ENCODE peak calls at places on chromosomes 13 and 19, in ten cellular contexts. One of them, this sample, is unnamed.

GRCh38 chr19:55640043-55640576 is 692 bp upstream of the ZNF580 start:
- DNase-seq in kidney tubule cell: peak
- DNase-seq in AG09309: no peak
- DNase-seq in CD8-positive, alpha-beta T cell: peak
- DNase-seq in Caki2: peak
- DNase-seq in hippocampal formation: no peak
- DNase-seq in caudate nucleus: no peak
- DNase-seq in stimulated activated CD8-positive, alpha-beta memory T cell treated with anti-CD3 and anti-CD28 coated beads, Interleukin-4, amount 100 ng/mL, for 1 hour: no peak
- DNase-seq in endothelial cell of umbilical vein: peak
- DNase-seq in ELF-1: peak
- DNase-seq in this sample: peak

GRCh38 chr19:45901432-45901903 is 945 bp downstream of the MYPOP start:
- DNase-seq in caudate nucleus: no peak
- DNase-seq in endothelial cell of umbilical vein: peak
- DNase-seq in hippocampal formation: no peak
- DNase-seq in AG09309: no peak
- DNase-seq in stimulated activated CD8-positive, alpha-beta memory T cell treated with anti-CD3 and anti-CD28 coated beads, Interleukin-4, amount 100 ng/mL, for 1 hour: no peak
- DNase-seq in ELF-1: peak
- DNase-seq in Caki2: no peak
- DNase-seq in CD8-positive, alpha-beta T cell: peak
- DNase-seq in kidney tubule cell: no peak
- DNase-seq in this sample: peak

GRCh38 chr19:29672933-29673336 is 7.7 kb downstream of the PLEKHF1 start:
- DNase-seq in ELF-1: no peak
- DNase-seq in caudate nucleus: no peak
- DNase-seq in CD8-positive, alpha-beta T cell: peak
- DNase-seq in kidney tubule cell: no peak
- DNase-seq in Caki2: no peak
- DNase-seq in endothelial cell of umbilical vein: no peak
- DNase-seq in AG09309: no peak
- DNase-seq in hippocampal formation: no peak
- DNase-seq in stimulated activated CD8-positive, alpha-beta memory T cell treated with anti-CD3 and anti-CD28 coated beads, Interleukin-4, amount 100 ng/mL, for 1 hour: peak
- DNase-seq in this sample: peak

GRCh38 chr13:44396963-44397580 is 23.4 kb downstream of the SERP2 start:
- DNase-seq in hippocampal formation: no peak
- DNase-seq in ELF-1: peak
- DNase-seq in endothelial cell of umbilical vein: no peak
- DNase-seq in stimulated activated CD8-positive, alpha-beta memory T cell treated with anti-CD3 and anti-CD28 coated beads, Interleukin-4, amount 100 ng/mL, for 1 hour: no peak
- DNase-seq in AG09309: no peak
- DNase-seq in Caki2: no peak
- DNase-seq in kidney tubule cell: no peak
- DNase-seq in CD8-positive, alpha-beta T cell: no peak
- DNase-seq in caudate nucleus: no peak
- DNase-seq in this sample: no peak

GRCh38 chr19:55283548-55284393 is at the start of gene BRSK1:
- DNase-seq in AG09309: no peak
- DNase-seq in hippocampal formation: peak
- DNase-seq in Caki2: no peak
- DNase-seq in ELF-1: no peak
- DNase-seq in stimulated activated CD8-positive, alpha-beta memory T cell treated with anti-CD3 and anti-CD28 coated beads, Interleukin-4, amount 100 ng/mL, for 1 hour: no peak
- DNase-seq in caudate nucleus: peak
- DNase-seq in kidney tubule cell: peak
- DNase-seq in CD8-positive, alpha-beta T cell: peak
- DNase-seq in endothelial cell of umbilical vein: no peak
- DNase-seq in this sample: peak

GRCh38 chr19:29620931-29621351 is 14.9 kb downstream of the POP4 start:
- DNase-seq in caudate nucleus: no peak
- DNase-seq in AG09309: no peak
- DNase-seq in ELF-1: no peak
- DNase-seq in stimulated activated CD8-positive, alpha-beta memory T cell treated with anti-CD3 and anti-CD28 coated beads, Interleukin-4, amount 100 ng/mL, for 1 hour: no peak
- DNase-seq in hippocampal formation: no peak
- DNase-seq in Caki2: no peak
- DNase-seq in CD8-positive, alpha-beta T cell: peak
- DNase-seq in endothelial cell of umbilical vein: no peak
- DNase-seq in kidney tubule cell: no peak
- DNase-seq in this sample: no peak

GRCh38 chr13:106182404-106182803 is 353.1 kb downstream of the EFNB2 start:
- DNase-seq in kidney tubule cell: peak
- DNase-seq in stimulated activated CD8-positive, alpha-beta memory T cell treated with anti-CD3 and anti-CD28 coated beads, Interleukin-4, amount 100 ng/mL, for 1 hour: no peak
- DNase-seq in AG09309: peak
- DNase-seq in Caki2: peak
- DNase-seq in caudate nucleus: no peak
- DNase-seq in endothelial cell of umbilical vein: no peak
- DNase-seq in CD8-positive, alpha-beta T cell: no peak
- DNase-seq in ELF-1: no peak
- DNase-seq in hippocampal formation: no peak
- DNase-seq in this sample: no peak

GRCh38 chr13:106161186-106161585 is 374.3 kb downstream of the EFNB2 start:
- DNase-seq in CD8-positive, alpha-beta T cell: no peak
- DNase-seq in endothelial cell of umbilical vein: peak
- DNase-seq in hippocampal formation: no peak
- DNase-seq in ELF-1: no peak
- DNase-seq in caudate nucleus: no peak
- DNase-seq in kidney tubule cell: no peak
- DNase-seq in stimulated activated CD8-positive, alpha-beta memory T cell treated with anti-CD3 and anti-CD28 coated beads, Interleukin-4, amount 100 ng/mL, for 1 hour: no peak
- DNase-seq in Caki2: no peak
- DNase-seq in AG09309: no peak
- DNase-seq in this sample: no peak

GRCh38 chr13:30292325-30292724 is 15.0 kb downstream of the KATNAL1 start:
- DNase-seq in endothelial cell of umbilical vein: no peak
- DNase-seq in caudate nucleus: no peak
- DNase-seq in CD8-positive, alpha-beta T cell: no peak
- DNase-seq in Caki2: no peak
- DNase-seq in stimulated activated CD8-positive, alpha-beta memory T cell treated with anti-CD3 and anti-CD28 coated beads, Interleukin-4, amount 100 ng/mL, for 1 hour: no peak
- DNase-seq in hippocampal formation: no peak
- DNase-seq in AG09309: no peak
- DNase-seq in ELF-1: no peak
- DNase-seq in kidney tubule cell: no peak
- DNase-seq in this sample: no peak

GRCh38 chr19:36916991-36917390 is 859 bp downstream of the ZNF568 start:
- DNase-seq in kidney tubule cell: peak
- DNase-seq in endothelial cell of umbilical vein: no peak
- DNase-seq in Caki2: no peak
- DNase-seq in ELF-1: peak
- DNase-seq in stimulated activated CD8-positive, alpha-beta memory T cell treated with anti-CD3 and anti-CD28 coated beads, Interleukin-4, amount 100 ng/mL, for 1 hour: no peak
- DNase-seq in hippocampal formation: no peak
- DNase-seq in caudate nucleus: no peak
- DNase-seq in CD8-positive, alpha-beta T cell: no peak
- DNase-seq in AG09309: no peak
- DNase-seq in this sample: no peak

GRCh38 chr13:46389985-46390384 is 2.9 kb upstream of the RUBCNL start:
- DNase-seq in ELF-1: no peak
- DNase-seq in kidney tubule cell: peak
- DNase-seq in Caki2: peak
- DNase-seq in stimulated activated CD8-positive, alpha-beta memory T cell treated with anti-CD3 and anti-CD28 coated beads, Interleukin-4, amount 100 ng/mL, for 1 hour: no peak
- DNase-seq in hippocampal formation: peak
- DNase-seq in caudate nucleus: no peak
- DNase-seq in CD8-positive, alpha-beta T cell: no peak
- DNase-seq in endothelial cell of umbilical vein: no peak
- DNase-seq in AG09309: no peak
- DNase-seq in this sample: no peak

GRCh38 chr19:14400913-14401312 is 18.2 kb downstream of the DDX39A start:
- DNase-seq in caudate nucleus: no peak
- DNase-seq in endothelial cell of umbilical vein: no peak
- DNase-seq in Caki2: peak
- DNase-seq in hippocampal formation: no peak
- DNase-seq in ELF-1: no peak
- DNase-seq in AG09309: no peak
- DNase-seq in kidney tubule cell: peak
- DNase-seq in CD8-positive, alpha-beta T cell: no peak
- DNase-seq in stimulated activated CD8-positive, alpha-beta memory T cell treated with anti-CD3 and anti-CD28 coated beads, Interleukin-4, amount 100 ng/mL, for 1 hour: no peak
- DNase-seq in this sample: no peak

GRCh38 chr19:17555929-17556813 is 722 bp downstream of the COLGALT1 start:
- DNase-seq in stimulated activated CD8-positive, alpha-beta memory T cell treated with anti-CD3 and anti-CD28 coated beads, Interleukin-4, amount 100 ng/mL, for 1 hour: no peak
- DNase-seq in kidney tubule cell: peak
- DNase-seq in endothelial cell of umbilical vein: peak
- DNase-seq in hippocampal formation: no peak
- DNase-seq in caudate nucleus: no peak
- DNase-seq in CD8-positive, alpha-beta T cell: peak
- DNase-seq in AG09309: no peak
- DNase-seq in ELF-1: peak
- DNase-seq in Caki2: peak
- DNase-seq in this sample: no peak

GRCh38 chr13:20497376-20497775 is 28.3 kb downstream of the CRYL1 start:
- DNase-seq in stimulated activated CD8-positive, alpha-beta memory T cell treated with anti-CD3 and anti-CD28 coated beads, Interleukin-4, amount 100 ng/mL, for 1 hour: no peak
- DNase-seq in AG09309: no peak
- DNase-seq in endothelial cell of umbilical vein: no peak
- DNase-seq in CD8-positive, alpha-beta T cell: no peak
- DNase-seq in caudate nucleus: no peak
- DNase-seq in kidney tubule cell: no peak
- DNase-seq in hippocampal formation: no peak
- DNase-seq in Caki2: no peak
- DNase-seq in ELF-1: no peak
- DNase-seq in this sample: no peak

GRCh38 chr19:16736709-16737108 is 17.1 kb downstream of the NWD1 start:
- DNase-seq in stimulated activated CD8-positive, alpha-beta memory T cell treated with anti-CD3 and anti-CD28 coated beads, Interleukin-4, amount 100 ng/mL, for 1 hour: no peak
- DNase-seq in AG09309: no peak
- DNase-seq in endothelial cell of umbilical vein: no peak
- DNase-seq in Caki2: no peak
- DNase-seq in ELF-1: no peak
- DNase-seq in caudate nucleus: no peak
- DNase-seq in hippocampal formation: no peak
- DNase-seq in kidney tubule cell: no peak
- DNase-seq in CD8-positive, alpha-beta T cell: no peak
- DNase-seq in this sample: no peak

GRCh38 chr19:1020868-1021425 is at the start of gene TMEM259:
- DNase-seq in caudate nucleus: peak
- DNase-seq in kidney tubule cell: peak
- DNase-seq in Caki2: peak
- DNase-seq in ELF-1: peak
- DNase-seq in CD8-positive, alpha-beta T cell: peak
- DNase-seq in AG09309: peak
- DNase-seq in hippocampal formation: peak
- DNase-seq in endothelial cell of umbilical vein: peak
- DNase-seq in stimulated activated CD8-positive, alpha-beta memory T cell treated with anti-CD3 and anti-CD28 coated beads, Interleukin-4, amount 100 ng/mL, for 1 hour: peak
- DNase-seq in this sample: peak

GRCh38 chr19:17026706-17027427 is at the start of gene CPAMD8:
- DNase-seq in CD8-positive, alpha-beta T cell: no peak
- DNase-seq in endothelial cell of umbilical vein: no peak
- DNase-seq in stimulated activated CD8-positive, alpha-beta memory T cell treated with anti-CD3 and anti-CD28 coated beads, Interleukin-4, amount 100 ng/mL, for 1 hour: no peak
- DNase-seq in caudate nucleus: no peak
- DNase-seq in hippocampal formation: no peak
- DNase-seq in ELF-1: no peak
- DNase-seq in AG09309: no peak
- DNase-seq in Caki2: no peak
- DNase-seq in kidney tubule cell: no peak
- DNase-seq in this sample: no peak

GRCh38 chr13:41909524-41909923 is 51.4 kb downstream of the VWA8 start:
- DNase-seq in stimulated activated CD8-positive, alpha-beta memory T cell treated with anti-CD3 and anti-CD28 coated beads, Interleukin-4, amount 100 ng/mL, for 1 hour: no peak
- DNase-seq in endothelial cell of umbilical vein: no peak
- DNase-seq in Caki2: no peak
- DNase-seq in kidney tubule cell: peak
- DNase-seq in hippocampal formation: no peak
- DNase-seq in caudate nucleus: no peak
- DNase-seq in ELF-1: no peak
- DNase-seq in CD8-positive, alpha-beta T cell: no peak
- DNase-seq in AG09309: no peak
- DNase-seq in this sample: no peak

GRCh38 chr19:19752760-19753403 is 20.0 kb upstream of the ZNF14 start:
- DNase-seq in CD8-positive, alpha-beta T cell: no peak
- DNase-seq in Caki2: no peak
- DNase-seq in stimulated activated CD8-positive, alpha-beta memory T cell treated with anti-CD3 and anti-CD28 coated beads, Interleukin-4, amount 100 ng/mL, for 1 hour: no peak
- DNase-seq in ELF-1: no peak
- DNase-seq in caudate nucleus: no peak
- DNase-seq in hippocampal formation: no peak
- DNase-seq in endothelial cell of umbilical vein: no peak
- DNase-seq in AG09309: no peak
- DNase-seq in kidney tubule cell: no peak
- DNase-seq in this sample: no peak

GRCh38 chr19:16078311-16078758 is 2.0 kb downstream of the TPM4 start:
- DNase-seq in AG09309: no peak
- DNase-seq in stimulated activated CD8-positive, alpha-beta memory T cell treated with anti-CD3 and anti-CD28 coated beads, Interleukin-4, amount 100 ng/mL, for 1 hour: no peak
- DNase-seq in caudate nucleus: no peak
- DNase-seq in CD8-positive, alpha-beta T cell: no peak
- DNase-seq in hippocampal formation: no peak
- DNase-seq in endothelial cell of umbilical vein: no peak
- DNase-seq in Caki2: no peak
- DNase-seq in ELF-1: peak
- DNase-seq in kidney tubule cell: peak
- DNase-seq in this sample: no peak

GRCh38 chr13:112325941-112326645 is 50.1 kb upstream of the SPACA7 start:
- DNase-seq in hippocampal formation: no peak
- DNase-seq in AG09309: no peak
- DNase-seq in ELF-1: no peak
- DNase-seq in Caki2: no peak
- DNase-seq in kidney tubule cell: no peak
- DNase-seq in stimulated activated CD8-positive, alpha-beta memory T cell treated with anti-CD3 and anti-CD28 coated beads, Interleukin-4, amount 100 ng/mL, for 1 hour: no peak
- DNase-seq in endothelial cell of umbilical vein: no peak
- DNase-seq in CD8-positive, alpha-beta T cell: no peak
- DNase-seq in caudate nucleus: no peak
- DNase-seq in this sample: no peak

GRCh38 chr13:23992722-23993438 is 95.6 kb upstream of the C1QTNF9B start:
- DNase-seq in caudate nucleus: no peak
- DNase-seq in CD8-positive, alpha-beta T cell: no peak
- DNase-seq in AG09309: no peak
- DNase-seq in stimulated activated CD8-positive, alpha-beta memory T cell treated with anti-CD3 and anti-CD28 coated beads, Interleukin-4, amount 100 ng/mL, for 1 hour: no peak
- DNase-seq in ELF-1: no peak
- DNase-seq in endothelial cell of umbilical vein: no peak
- DNase-seq in Caki2: no peak
- DNase-seq in kidney tubule cell: no peak
- DNase-seq in hippocampal formation: peak
- DNase-seq in this sample: no peak

GRCh38 chr19:46611791-46612190 is 10.7 kb downstream of the CALM3 start:
- DNase-seq in kidney tubule cell: no peak
- DNase-seq in CD8-positive, alpha-beta T cell: no peak
- DNase-seq in hippocampal formation: no peak
- DNase-seq in AG09309: no peak
- DNase-seq in caudate nucleus: no peak
- DNase-seq in ELF-1: no peak
- DNase-seq in stimulated activated CD8-positive, alpha-beta memory T cell treated with anti-CD3 and anti-CD28 coated beads, Interleukin-4, amount 100 ng/mL, for 1 hour: no peak
- DNase-seq in Caki2: no peak
- DNase-seq in endothelial cell of umbilical vein: no peak
- DNase-seq in this sample: no peak

GRCh38 chr13:51912511-51913225 is 50.9 kb downstream of the CCDC70 start:
- DNase-seq in AG09309: no peak
- DNase-seq in hippocampal formation: no peak
- DNase-seq in ELF-1: no peak
- DNase-seq in caudate nucleus: no peak
- DNase-seq in endothelial cell of umbilical vein: no peak
- DNase-seq in stimulated activated CD8-positive, alpha-beta memory T cell treated with anti-CD3 and anti-CD28 coated beads, Interleukin-4, amount 100 ng/mL, for 1 hour: no peak
- DNase-seq in Caki2: no peak
- DNase-seq in CD8-positive, alpha-beta T cell: no peak
- DNase-seq in kidney tubule cell: no peak
- DNase-seq in this sample: no peak

GRCh38 chr13:79516590-79516989 is 35.6 kb downstream of the NDFIP2 start:
- DNase-seq in ELF-1: no peak
- DNase-seq in Caki2: no peak
- DNase-seq in CD8-positive, alpha-beta T cell: no peak
- DNase-seq in hippocampal formation: no peak
- DNase-seq in kidney tubule cell: no peak
- DNase-seq in AG09309: no peak
- DNase-seq in caudate nucleus: no peak
- DNase-seq in stimulated activated CD8-positive, alpha-beta memory T cell treated with anti-CD3 and anti-CD28 coated beads, Interleukin-4, amount 100 ng/mL, for 1 hour: no peak
- DNase-seq in endothelial cell of umbilical vein: peak
- DNase-seq in this sample: no peak

GRCh38 chr19:1445185-1445931 is 4.6 kb upstream of the APC2 start:
- DNase-seq in hippocampal formation: peak
- DNase-seq in ELF-1: peak
- DNase-seq in stimulated activated CD8-positive, alpha-beta memory T cell treated with anti-CD3 and anti-CD28 coated beads, Interleukin-4, amount 100 ng/mL, for 1 hour: peak
- DNase-seq in caudate nucleus: no peak
- DNase-seq in AG09309: no peak
- DNase-seq in endothelial cell of umbilical vein: peak
- DNase-seq in CD8-positive, alpha-beta T cell: peak
- DNase-seq in Caki2: peak
- DNase-seq in kidney tubule cell: peak
- DNase-seq in this sample: peak

GRCh38 chr19:4977299-4978174 is 8.6 kb downstream of the KDM4B start:
- DNase-seq in AG09309: peak
- DNase-seq in endothelial cell of umbilical vein: no peak
- DNase-seq in CD8-positive, alpha-beta T cell: no peak
- DNase-seq in ELF-1: peak
- DNase-seq in stimulated activated CD8-positive, alpha-beta memory T cell treated with anti-CD3 and anti-CD28 coated beads, Interleukin-4, amount 100 ng/mL, for 1 hour: no peak
- DNase-seq in hippocampal formation: no peak
- DNase-seq in kidney tubule cell: peak
- DNase-seq in Caki2: peak
- DNase-seq in caudate nucleus: no peak
- DNase-seq in this sample: no peak

GRCh38 chr19:15449620-15450527 is at the start of gene WIZ:
- DNase-seq in AG09309: no peak
- DNase-seq in endothelial cell of umbilical vein: peak
- DNase-seq in hippocampal formation: peak
- DNase-seq in Caki2: peak
- DNase-seq in caudate nucleus: peak
- DNase-seq in ELF-1: peak
- DNase-seq in stimulated activated CD8-positive, alpha-beta memory T cell treated with anti-CD3 and anti-CD28 coated beads, Interleukin-4, amount 100 ng/mL, for 1 hour: peak
- DNase-seq in kidney tubule cell: peak
- DNase-seq in CD8-positive, alpha-beta T cell: peak
- DNase-seq in this sample: peak